ENCODE peak calls at places on chromosome 15, in eight cellular contexts. D, Q, T, E, F, O, M and R are unnamed samples.
A peak's percentile ranks its signal among the peaks of the same experiment; 100 is the strongest.

GRCh38 chr15:70291696-70292510 is 194.2 kb upstream of the TLE3 start:
- DNase-seq in T (no peak), D (no peak), Q (no peak), M (no peak), F (no peak), E (no peak), O (no peak), R (no peak)

GRCh38 chr15:36479200-36479896 is 100.1 kb upstream of the CDIN1 start:
- DNase-seq in E (no peak), O (no peak), D (no peak), F (no peak), Q (peak; percentile 29), M (no peak), T (peak; percentile 68), R (no peak)

GRCh38 chr15:74253276-74253921 is 17.3 kb downstream of the CCDC33 start:
- DNase-seq in O (no peak), T (peak; percentile 8), M (peak; percentile 22), E (peak; percentile 72), D (no peak), F (no peak), Q (peak; percentile 25), R (no peak)

GRCh38 chr15:69852482-69853275 is 245.0 kb downstream of the TLE3 start:
- DNase-seq in F (no peak), T (peak; percentile 51), O (peak; percentile 23), E (no peak), M (no peak), D (no peak), Q (peak; percentile 26), R (peak; percentile 47)

GRCh38 chr15:92899910-92900711 is at the start of gene CHD2:
- DNase-seq in F (no peak), Q (peak; percentile 91), D (peak; percentile 89), T (peak; percentile 71), O (peak; percentile 78), M (peak; percentile 91), E (peak; percentile 57), R (peak; percentile 67)

GRCh38 chr15:36370735-36371115 is 208.7 kb upstream of the CDIN1 start:
- DNase-seq in F (no peak), T (peak; percentile 83), O (peak; percentile 47), E (no peak), Q (peak; percentile 72), D (peak; percentile 50), M (no peak), R (peak; percentile 66)

GRCh38 chr15:51097553-51098330 is 3.0 kb upstream of the TNFAIP8L3 start:
- DNase-seq in T (peak; percentile 47), E (no peak), M (peak; percentile 44), O (no peak), F (no peak), Q (peak; percentile 81), D (no peak), R (no peak)

GRCh38 chr15:87477759-87478687 is 778.5 kb downstream of the NTRK3 start:
- DNase-seq in F (peak; percentile 58), Q (peak; percentile 85), E (no peak), O (peak; percentile 79), T (peak; percentile 75), M (peak; percentile 18), D (no peak), R (peak; percentile 2)

GRCh38 chr15:25397110-25397509 is 41.7 kb downstream of the UBE3A start:
- DNase-seq in T (no peak), O (no peak), M (no peak), F (no peak), D (no peak), Q (peak; percentile 59), E (no peak), R (peak; percentile 4)

GRCh38 chr15:41435037-41435786 is 18.3 kb downstream of the RTF1 start:
- DNase-seq in T (no peak), Q (no peak), E (no peak), D (no peak), F (no peak), O (no peak), M (no peak), R (no peak)

GRCh38 chr15:88998980-88999713 is 86.0 kb upstream of the MFGE8 start:
- DNase-seq in Q (no peak), M (peak; percentile 26), T (no peak), O (no peak), F (no peak), E (peak; percentile 60), D (no peak), R (no peak)

GRCh38 chr15:81347910-81348309 is 24.0 kb upstream of the STARD5 start:
- DNase-seq in M (no peak), O (no peak), E (no peak), T (no peak), F (no peak), Q (no peak), D (no peak), R (no peak)

GRCh38 chr15:88634449-88634848 is 4.4 kb upstream of the ISG20 start:
- DNase-seq in M (no peak), F (no peak), O (no peak), Q (no peak), D (no peak), E (no peak), T (no peak), R (no peak)

GRCh38 chr15:35019401-35020327 is 31.6 kb upstream of the ZNF770 start:
- DNase-seq in D (peak; percentile 39), E (no peak), O (no peak), M (no peak), Q (peak; percentile 32), F (no peak), T (peak; percentile 41), R (no peak)

GRCh38 chr15:67124111-67124510 is 58.7 kb downstream of the SMAD3 start:
- DNase-seq in M (no peak), E (no peak), O (no peak), D (no peak), T (no peak), Q (no peak), F (no peak), R (no peak)

GRCh38 chr15:63391669-63392354 is 10.2 kb upstream of the CA12 start:
- DNase-seq in Q (no peak), E (no peak), T (no peak), M (no peak), O (no peak), F (no peak), D (no peak), R (no peak)

GRCh38 chr15:78260489-78260888 is 3.9 kb upstream of the DNAJA4 start:
- DNase-seq in M (no peak), D (no peak), T (no peak), Q (no peak), F (no peak), E (no peak), O (no peak), R (no peak)

GRCh38 chr15:48177383-48177874 is 666 bp downstream of the MYEF2 start:
- DNase-seq in T (peak; percentile 34), O (peak; percentile 39), Q (peak; percentile 59), M (no peak), E (peak; percentile 79), D (no peak), F (no peak), R (peak; percentile 3)

GRCh38 chr15:48177875-48178611 is at the start of gene MYEF2:
- DNase-seq in D (no peak), E (peak; percentile 91), F (peak; percentile 70), Q (peak; percentile 51), T (peak; percentile 62), M (no peak), O (peak; percentile 36), R (peak; percentile 10)

GRCh38 chr15:48178612-48178931 is 477 bp upstream of the MYEF2 start:
- DNase-seq in D (no peak), F (no peak), M (no peak), T (no peak), O (no peak), E (no peak), Q (no peak), R (no peak)

GRCh38 chr15:48176097-48176496 is 2.0 kb downstream of the MYEF2 start:
- DNase-seq in M (no peak), D (no peak), O (no peak), T (no peak), F (no peak), E (peak; percentile 39), Q (no peak), R (peak; percentile 3)

DNA sequence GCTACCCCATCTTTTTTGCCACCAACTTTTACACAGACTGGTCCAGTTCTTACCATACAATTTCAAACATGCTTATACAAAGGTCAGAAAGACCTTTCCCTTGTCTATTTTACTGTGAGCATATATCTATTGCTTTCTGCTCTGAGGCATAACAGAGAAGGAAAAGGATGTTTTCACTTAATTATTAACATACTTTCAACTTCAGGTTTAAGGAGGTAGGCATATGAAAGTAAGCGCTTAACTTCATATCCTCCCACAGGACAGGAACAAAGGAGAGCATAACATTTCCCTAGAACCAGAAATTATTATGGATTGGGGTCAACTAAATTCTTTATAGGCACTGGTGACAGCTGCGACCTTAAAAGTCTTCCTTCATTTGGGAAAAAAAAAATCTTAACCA is 1.1 kb downstream of the MYEF2 start:
- DNase-seq in T (no peak), E (no peak), M (no peak), D (no peak), O (no peak), F (no peak), Q (no peak), R (no peak)
- H3K4me3 ChIP-seq in T (peak overlapping the region; percentile 63), E (peak overlapping the region; percentile 81), M (no peak overlapping the region), D (no peak overlapping the region), O (peak overlapping the region; percentile 61), F (peak overlapping the region; percentile 61), Q (no peak overlapping the region), R (peak overlapping the region; percentile 69)

GRCh38 chr15:32838338-32838737 is 120.5 kb downstream of the GREM1 start:
- DNase-seq in F (no peak), M (no peak), E (no peak), T (peak; percentile 54), D (no peak), Q (no peak), O (no peak), R (no peak)
- H3K4me3 ChIP-seq in F (no peak overlapping the region), M (no peak overlapping the region), E (no peak overlapping the region), T (peak overlapping the region; percentile 69), D (no peak overlapping the region), Q (no peak overlapping the region), O (no peak overlapping the region), R (no peak overlapping the region)

GRCh38 chr15:90871716-90872480 is 3.5 kb downstream of the FURIN start:
- DNase-seq in O (no peak), T (no peak), D (no peak), Q (no peak), E (peak; percentile 56), M (peak; percentile 61), F (no peak), R (no peak)

GRCh38 chr15:90873998-90874605 is 5.7 kb downstream of the FURIN start:
- DNase-seq in O (no peak), T (no peak), Q (no peak), D (no peak), E (no peak), F (no peak), M (peak; percentile 89), R (no peak)

GRCh38 chr15:90875549-90875981 is 7.2 kb downstream of the FURIN start:
- DNase-seq in F (no peak), T (no peak), M (no peak), O (no peak), D (no peak), Q (no peak), E (no peak), R (no peak)

GRCh38 chr15:90872481-90873184 is 4.2 kb downstream of the FURIN start:
- DNase-seq in M (peak; percentile 83), E (peak; percentile 65), F (no peak), D (no peak), O (peak; percentile 53), Q (peak; percentile 89), T (peak; percentile 71), R (no peak)

GRCh38 chr15:90873488-90873997 is 5.2 kb downstream of the FURIN start:
- DNase-seq in T (no peak), E (no peak), O (no peak), D (no peak), Q (no peak), F (no peak), M (no peak), R (no peak)
- H3K4me3 ChIP-seq in T (peak overlapping the region; percentile 78), E (peak overlapping the region; percentile 93), O (peak overlapping the region; percentile 64), D (no peak overlapping the region), Q (no peak overlapping the region), F (peak overlapping the region; percentile 89), M (peak overlapping the region; percentile 68), R (no peak overlapping the region)

GRCh38 chr15:82572311-82572710 is 32.1 kb upstream of the RPS17 start:
- DNase-seq in Q (no peak), T (no peak), E (no peak), F (no peak), D (no peak), M (no peak), O (no peak), R (no peak)
- H3K4me3 ChIP-seq in Q (no peak overlapping the region), T (peak overlapping the region; percentile 65), E (no peak overlapping the region), F (no peak overlapping the region), D (no peak overlapping the region), M (no peak overlapping the region), O (no peak overlapping the region), R (no peak overlapping the region)